ENCODE peak calls at places on chromosomes 7 and 10, in six cellular contexts. M is AG04450; A is stimulated activated CD8-positive, alpha-beta memory T cell treated with anti-CD3 and anti-CD28 coated beads, Interleukin-15, amount 100 ng/mL, for 1 hour; D is MV-4-11; J is PC-3; I is fibroblast of lung. O is an unnamed sample.

GRCh38 chr7:151058766-151059361 is 525 bp upstream of the SLC4A2 start:
- DNase-seq in J (peak), A (no peak), I (peak), M (no peak), D (peak), O (no peak)

GRCh38 chr7:2517004-2517403 is 2.6 kb upstream of the LFNG start:
- DNase-seq in M (peak), I (peak), A (no peak), D (no peak), J (peak), O (no peak)

GRCh38 chr7:2717293-2717904 is 29.4 kb downstream of the AMZ1 start:
- DNase-seq in I (no peak), D (peak), A (no peak), M (no peak), J (no peak), O (peak)

GRCh38 chr10:25130911-25131310 is 43.9 kb upstream of the GPR158 start:
- DNase-seq in A (no peak), I (peak), J (peak), D (no peak), M (no peak), O (no peak)

GRCh38 chr7:106068986-106069385 is 43.1 kb downstream of the SYPL1 start:
- DNase-seq in A (no peak), D (no peak), J (peak), M (no peak), I (peak), O (no peak)

GRCh38 chr7:92794386-92794785 is 42.0 kb downstream of the CDK6 start:
- DNase-seq in M (no peak), J (no peak), D (no peak), I (no peak), A (no peak), O (no peak)

GRCh38 chr10:99996934-99997648 is 12.7 kb downstream of the DNMBP start:
- DNase-seq in J (no peak), A (no peak), D (no peak), M (no peak), I (peak), O (no peak)

GRCh38 chr10:126070815-126071214 is 174.5 kb downstream of the FANK1 start:
- DNase-seq in M (no peak), J (no peak), D (no peak), I (no peak), A (no peak), O (no peak)

GRCh38 chr7:46932266-46932655 is 649.6 kb downstream of the TNS3 start:
- DNase-seq in J (no peak), A (no peak), I (no peak), D (no peak), M (no peak), O (no peak)

GRCh38 chr7:42790196-42790595 is 121.7 kb downstream of the C7orf25 start:
- DNase-seq in A (no peak), J (peak), I (peak), D (no peak), M (no peak), O (no peak)